ENCODE peak calls at places on chromosomes 4 and X, in eight cellular contexts. One of them, this sample, is unnamed.

GRCh38 chr4:135601351-135601750 is 1399.8 kb upstream of the PABPC4L start:
- DNase-seq in stimulated activated CD4-positive, alpha-beta T cell treated with anti-CD3 and anti-CD28 coated beads, Interleukin-1b, Interleukin-23, amount 100 ng/mL, for 48 hours: no peak
- DNase-seq in left colon: no peak
- DNase-seq in NB4: no peak
- DNase-seq in activated CD4-positive, CD25-positive, alpha-beta regulatory T cell treated with anti-CD3 and anti-CD28 coated beads, Interleukin-2, amount 50 U/mL, for 16 hours: no peak
- DNase-seq in WTC11: no peak
- DNase-seq in MM.1S: no peak
- DNase-seq in activated naive CD4-positive, alpha-beta T cell treated with anti-CD3 and anti-CD28 coated beads, Interleukin-2, amount 10 ng/mL, durations not matched to agents 7 days and 5 days: no peak
- DNase-seq in this sample: no peak

GRCh38 chrX:111376897-111377601 is 34.9 kb downstream of the DCX start:
- DNase-seq in stimulated activated CD4-positive, alpha-beta T cell treated with anti-CD3 and anti-CD28 coated beads, Interleukin-1b, Interleukin-23, amount 100 ng/mL, for 48 hours: no peak
- DNase-seq in left colon: no peak
- DNase-seq in NB4: no peak
- DNase-seq in activated CD4-positive, CD25-positive, alpha-beta regulatory T cell treated with anti-CD3 and anti-CD28 coated beads, Interleukin-2, amount 50 U/mL, for 16 hours: no peak
- DNase-seq in WTC11: peak
- DNase-seq in MM.1S: no peak
- DNase-seq in activated naive CD4-positive, alpha-beta T cell treated with anti-CD3 and anti-CD28 coated beads, Interleukin-2, amount 10 ng/mL, durations not matched to agents 7 days and 5 days: no peak
- DNase-seq in this sample: no peak

GRCh38 chr4:78032446-78032845 is 24.7 kb upstream of the FRAS1 start:
- DNase-seq in stimulated activated CD4-positive, alpha-beta T cell treated with anti-CD3 and anti-CD28 coated beads, Interleukin-1b, Interleukin-23, amount 100 ng/mL, for 48 hours: no peak
- DNase-seq in left colon: no peak
- DNase-seq in NB4: no peak
- DNase-seq in activated CD4-positive, CD25-positive, alpha-beta regulatory T cell treated with anti-CD3 and anti-CD28 coated beads, Interleukin-2, amount 50 U/mL, for 16 hours: no peak
- DNase-seq in WTC11: no peak
- DNase-seq in MM.1S: no peak
- DNase-seq in activated naive CD4-positive, alpha-beta T cell treated with anti-CD3 and anti-CD28 coated beads, Interleukin-2, amount 10 ng/mL, durations not matched to agents 7 days and 5 days: no peak
- DNase-seq in this sample: no peak

GRCh38 chr4:15414601-15415091 is 13.2 kb upstream of the C1QTNF7 start:
- DNase-seq in stimulated activated CD4-positive, alpha-beta T cell treated with anti-CD3 and anti-CD28 coated beads, Interleukin-1b, Interleukin-23, amount 100 ng/mL, for 48 hours: no peak
- DNase-seq in left colon: no peak
- DNase-seq in NB4: no peak
- DNase-seq in activated CD4-positive, CD25-positive, alpha-beta regulatory T cell treated with anti-CD3 and anti-CD28 coated beads, Interleukin-2, amount 50 U/mL, for 16 hours: no peak
- DNase-seq in WTC11: no peak
- DNase-seq in MM.1S: no peak
- DNase-seq in activated naive CD4-positive, alpha-beta T cell treated with anti-CD3 and anti-CD28 coated beads, Interleukin-2, amount 10 ng/mL, durations not matched to agents 7 days and 5 days: no peak
- DNase-seq in this sample: no peak

GRCh38 chrX:32084757-32085156 is 1012.9 kb upstream of the FTHL17 start:
- DNase-seq in stimulated activated CD4-positive, alpha-beta T cell treated with anti-CD3 and anti-CD28 coated beads, Interleukin-1b, Interleukin-23, amount 100 ng/mL, for 48 hours: no peak
- DNase-seq in left colon: no peak
- DNase-seq in NB4: no peak
- DNase-seq in activated CD4-positive, CD25-positive, alpha-beta regulatory T cell treated with anti-CD3 and anti-CD28 coated beads, Interleukin-2, amount 50 U/mL, for 16 hours: no peak
- DNase-seq in WTC11: no peak
- DNase-seq in MM.1S: no peak
- DNase-seq in activated naive CD4-positive, alpha-beta T cell treated with anti-CD3 and anti-CD28 coated beads, Interleukin-2, amount 10 ng/mL, durations not matched to agents 7 days and 5 days: no peak
- DNase-seq in this sample: no peak

GRCh38 chr4:138158746-138159297 is 83.3 kb downstream of the SLC7A11 start:
- DNase-seq in stimulated activated CD4-positive, alpha-beta T cell treated with anti-CD3 and anti-CD28 coated beads, Interleukin-1b, Interleukin-23, amount 100 ng/mL, for 48 hours: no peak
- DNase-seq in left colon: no peak
- DNase-seq in NB4: no peak
- DNase-seq in activated CD4-positive, CD25-positive, alpha-beta regulatory T cell treated with anti-CD3 and anti-CD28 coated beads, Interleukin-2, amount 50 U/mL, for 16 hours: no peak
- DNase-seq in WTC11: no peak
- DNase-seq in MM.1S: no peak
- DNase-seq in activated naive CD4-positive, alpha-beta T cell treated with anti-CD3 and anti-CD28 coated beads, Interleukin-2, amount 10 ng/mL, durations not matched to agents 7 days and 5 days: no peak
- DNase-seq in this sample: no peak

GRCh38 chrX:81120936-81121351 is 80.8 kb downstream of the HMGN5 start:
- DNase-seq in stimulated activated CD4-positive, alpha-beta T cell treated with anti-CD3 and anti-CD28 coated beads, Interleukin-1b, Interleukin-23, amount 100 ng/mL, for 48 hours: peak
- DNase-seq in left colon: peak
- DNase-seq in NB4: peak
- DNase-seq in activated CD4-positive, CD25-positive, alpha-beta regulatory T cell treated with anti-CD3 and anti-CD28 coated beads, Interleukin-2, amount 50 U/mL, for 16 hours: no peak
- DNase-seq in WTC11: peak
- DNase-seq in MM.1S: peak
- DNase-seq in activated naive CD4-positive, alpha-beta T cell treated with anti-CD3 and anti-CD28 coated beads, Interleukin-2, amount 10 ng/mL, durations not matched to agents 7 days and 5 days: peak
- DNase-seq in this sample: peak

GRCh38 chr4:113809313-113809712 is 47.8 kb upstream of the CAMK2D start:
- DNase-seq in stimulated activated CD4-positive, alpha-beta T cell treated with anti-CD3 and anti-CD28 coated beads, Interleukin-1b, Interleukin-23, amount 100 ng/mL, for 48 hours: no peak
- DNase-seq in left colon: no peak
- DNase-seq in NB4: no peak
- DNase-seq in activated CD4-positive, CD25-positive, alpha-beta regulatory T cell treated with anti-CD3 and anti-CD28 coated beads, Interleukin-2, amount 50 U/mL, for 16 hours: no peak
- DNase-seq in WTC11: no peak
- DNase-seq in MM.1S: no peak
- DNase-seq in activated naive CD4-positive, alpha-beta T cell treated with anti-CD3 and anti-CD28 coated beads, Interleukin-2, amount 10 ng/mL, durations not matched to agents 7 days and 5 days: no peak
- DNase-seq in this sample: no peak

GRCh38 chr4:137946423-137946822 is 295.7 kb downstream of the SLC7A11 start:
- DNase-seq in stimulated activated CD4-positive, alpha-beta T cell treated with anti-CD3 and anti-CD28 coated beads, Interleukin-1b, Interleukin-23, amount 100 ng/mL, for 48 hours: no peak
- DNase-seq in left colon: no peak
- DNase-seq in NB4: no peak
- DNase-seq in activated CD4-positive, CD25-positive, alpha-beta regulatory T cell treated with anti-CD3 and anti-CD28 coated beads, Interleukin-2, amount 50 U/mL, for 16 hours: no peak
- DNase-seq in WTC11: no peak
- DNase-seq in MM.1S: no peak
- DNase-seq in activated naive CD4-positive, alpha-beta T cell treated with anti-CD3 and anti-CD28 coated beads, Interleukin-2, amount 10 ng/mL, durations not matched to agents 7 days and 5 days: no peak
- DNase-seq in this sample: no peak

GRCh38 chr4:167930171-167930570 is 162.2 kb upstream of the ANXA10 start:
- DNase-seq in stimulated activated CD4-positive, alpha-beta T cell treated with anti-CD3 and anti-CD28 coated beads, Interleukin-1b, Interleukin-23, amount 100 ng/mL, for 48 hours: no peak
- DNase-seq in left colon: no peak
- DNase-seq in NB4: no peak
- DNase-seq in activated CD4-positive, CD25-positive, alpha-beta regulatory T cell treated with anti-CD3 and anti-CD28 coated beads, Interleukin-2, amount 50 U/mL, for 16 hours: no peak
- DNase-seq in WTC11: no peak
- DNase-seq in MM.1S: no peak
- DNase-seq in activated naive CD4-positive, alpha-beta T cell treated with anti-CD3 and anti-CD28 coated beads, Interleukin-2, amount 10 ng/mL, durations not matched to agents 7 days and 5 days: no peak
- DNase-seq in this sample: no peak

GRCh38 chr4:41285202-41285876 is 28.6 kb downstream of the UCHL1 start:
- DNase-seq in stimulated activated CD4-positive, alpha-beta T cell treated with anti-CD3 and anti-CD28 coated beads, Interleukin-1b, Interleukin-23, amount 100 ng/mL, for 48 hours: no peak
- DNase-seq in left colon: no peak
- DNase-seq in NB4: no peak
- DNase-seq in activated CD4-positive, CD25-positive, alpha-beta regulatory T cell treated with anti-CD3 and anti-CD28 coated beads, Interleukin-2, amount 50 U/mL, for 16 hours: no peak
- DNase-seq in WTC11: no peak
- DNase-seq in MM.1S: no peak
- DNase-seq in activated naive CD4-positive, alpha-beta T cell treated with anti-CD3 and anti-CD28 coated beads, Interleukin-2, amount 10 ng/mL, durations not matched to agents 7 days and 5 days: no peak
- DNase-seq in this sample: no peak

GRCh38 chr4:77269505-77269904 is 112.5 kb downstream of the CCNG2 start:
- DNase-seq in stimulated activated CD4-positive, alpha-beta T cell treated with anti-CD3 and anti-CD28 coated beads, Interleukin-1b, Interleukin-23, amount 100 ng/mL, for 48 hours: no peak
- DNase-seq in left colon: no peak
- DNase-seq in NB4: no peak
- DNase-seq in activated CD4-positive, CD25-positive, alpha-beta regulatory T cell treated with anti-CD3 and anti-CD28 coated beads, Interleukin-2, amount 50 U/mL, for 16 hours: no peak
- DNase-seq in WTC11: no peak
- DNase-seq in MM.1S: no peak
- DNase-seq in activated naive CD4-positive, alpha-beta T cell treated with anti-CD3 and anti-CD28 coated beads, Interleukin-2, amount 10 ng/mL, durations not matched to agents 7 days and 5 days: no peak
- DNase-seq in this sample: no peak

GRCh38 chrX:40644175-40644574 is 3.2 kb downstream of the CXorf38 start:
- DNase-seq in stimulated activated CD4-positive, alpha-beta T cell treated with anti-CD3 and anti-CD28 coated beads, Interleukin-1b, Interleukin-23, amount 100 ng/mL, for 48 hours: no peak
- DNase-seq in left colon: no peak
- DNase-seq in NB4: peak
- DNase-seq in activated CD4-positive, CD25-positive, alpha-beta regulatory T cell treated with anti-CD3 and anti-CD28 coated beads, Interleukin-2, amount 50 U/mL, for 16 hours: no peak
- DNase-seq in WTC11: no peak
- DNase-seq in MM.1S: no peak
- DNase-seq in activated naive CD4-positive, alpha-beta T cell treated with anti-CD3 and anti-CD28 coated beads, Interleukin-2, amount 10 ng/mL, durations not matched to agents 7 days and 5 days: no peak
- DNase-seq in this sample: no peak

GRCh38 chr4:144411119-144411518 is 234.8 kb upstream of the HHIP start:
- DNase-seq in stimulated activated CD4-positive, alpha-beta T cell treated with anti-CD3 and anti-CD28 coated beads, Interleukin-1b, Interleukin-23, amount 100 ng/mL, for 48 hours: no peak
- DNase-seq in left colon: no peak
- DNase-seq in NB4: no peak
- DNase-seq in activated CD4-positive, CD25-positive, alpha-beta regulatory T cell treated with anti-CD3 and anti-CD28 coated beads, Interleukin-2, amount 50 U/mL, for 16 hours: no peak
- DNase-seq in WTC11: no peak
- DNase-seq in MM.1S: no peak
- DNase-seq in activated naive CD4-positive, alpha-beta T cell treated with anti-CD3 and anti-CD28 coated beads, Interleukin-2, amount 10 ng/mL, durations not matched to agents 7 days and 5 days: no peak
- DNase-seq in this sample: no peak

GRCh38 chr4:71229477-71230257 is 109.2 kb upstream of the SLC4A4 start:
- DNase-seq in stimulated activated CD4-positive, alpha-beta T cell treated with anti-CD3 and anti-CD28 coated beads, Interleukin-1b, Interleukin-23, amount 100 ng/mL, for 48 hours: no peak
- DNase-seq in left colon: peak
- DNase-seq in NB4: peak
- DNase-seq in activated CD4-positive, CD25-positive, alpha-beta regulatory T cell treated with anti-CD3 and anti-CD28 coated beads, Interleukin-2, amount 50 U/mL, for 16 hours: no peak
- DNase-seq in WTC11: peak
- DNase-seq in MM.1S: peak
- DNase-seq in activated naive CD4-positive, alpha-beta T cell treated with anti-CD3 and anti-CD28 coated beads, Interleukin-2, amount 10 ng/mL, durations not matched to agents 7 days and 5 days: no peak
- DNase-seq in this sample: no peak

GRCh38 chr4:83255584-83255983 is 29.0 kb downstream of the COQ2 start:
- DNase-seq in stimulated activated CD4-positive, alpha-beta T cell treated with anti-CD3 and anti-CD28 coated beads, Interleukin-1b, Interleukin-23, amount 100 ng/mL, for 48 hours: no peak
- DNase-seq in left colon: no peak
- DNase-seq in NB4: no peak
- DNase-seq in activated CD4-positive, CD25-positive, alpha-beta regulatory T cell treated with anti-CD3 and anti-CD28 coated beads, Interleukin-2, amount 50 U/mL, for 16 hours: no peak
- DNase-seq in WTC11: no peak
- DNase-seq in MM.1S: no peak
- DNase-seq in activated naive CD4-positive, alpha-beta T cell treated with anti-CD3 and anti-CD28 coated beads, Interleukin-2, amount 10 ng/mL, durations not matched to agents 7 days and 5 days: no peak
- DNase-seq in this sample: no peak

GRCh38 chrX:13103111-13103913 is 58.9 kb upstream of the FAM9C start:
- DNase-seq in stimulated activated CD4-positive, alpha-beta T cell treated with anti-CD3 and anti-CD28 coated beads, Interleukin-1b, Interleukin-23, amount 100 ng/mL, for 48 hours: no peak
- DNase-seq in left colon: no peak
- DNase-seq in NB4: no peak
- DNase-seq in activated CD4-positive, CD25-positive, alpha-beta regulatory T cell treated with anti-CD3 and anti-CD28 coated beads, Interleukin-2, amount 50 U/mL, for 16 hours: no peak
- DNase-seq in WTC11: no peak
- DNase-seq in MM.1S: no peak
- DNase-seq in activated naive CD4-positive, alpha-beta T cell treated with anti-CD3 and anti-CD28 coated beads, Interleukin-2, amount 10 ng/mL, durations not matched to agents 7 days and 5 days: no peak
- DNase-seq in this sample: no peak

This sample was measured in effector memory CD8-positive, alpha-beta T cell.